ENCODE peak calls at places on chromosome 19, in ten cellular contexts. I is foreskin fibroblast; Q is fibroblast of lung; Y is HCT116; E is omental fat pad; J is BE2C; S is nephron progenitor cell; O is suprapubic skin; L is CD8-positive, alpha-beta T cell; M is cardiac fibroblast. G is an unnamed sample.

GRCh38 chr19:45087531-45087930 is 5.4 kb upstream of the PPP1R37 start:
- DNase-seq in Q (no peak), O (no peak), M (no peak), L (peak), J (no peak), Y (no peak), S (no peak), E (no peak), I (no peak), G (no peak)

GRCh38 chr19:3556423-3556977 is 886 bp downstream of the MFSD12 start:
- DNase-seq in Y (no peak), O (no peak), Q (no peak), J (no peak), S (no peak), E (no peak), L (no peak), M (no peak), I (no peak), G (no peak)

GRCh38 chr19:4539697-4540581 is at the start of gene LRG1:
- DNase-seq in Y (no peak), S (no peak), M (peak), O (no peak), J (no peak), L (no peak), I (no peak), Q (no peak), E (peak), G (no peak)

GRCh38 chr19:17306285-17306714 is 628 bp downstream of the MRPL34 start:
- DNase-seq in L (no peak), E (no peak), Y (no peak), J (no peak), S (peak), Q (no peak), M (no peak), O (no peak), I (no peak), G (no peak)

GRCh38 chr19:29967623-29968022 is 25.6 kb downstream of the URI1 start:
- DNase-seq in M (peak), Y (no peak), L (no peak), S (no peak), I (peak), Q (peak), E (no peak), O (no peak), J (peak), G (no peak)

GRCh38 chr19:45265375-45265774 is 14.3 kb downstream of the MARK4 start:
- DNase-seq in O (no peak), E (no peak), L (no peak), Y (no peak), Q (no peak), S (no peak), M (no peak), J (no peak), I (no peak), G (no peak)

GRCh38 chr19:38434549-38435051 is 1.1 kb downstream of the RYR1 start:
- DNase-seq in O (no peak), L (no peak), I (no peak), S (peak), Y (no peak), M (no peak), E (no peak), J (no peak), Q (no peak), G (peak)

GRCh38 chr19:13153627-13154240 is 3.5 kb downstream of the IER2 start:
- DNase-seq in L (no peak), M (peak), Y (no peak), J (peak), E (no peak), Q (peak), S (peak), I (peak), O (no peak), G (no peak)

GRCh38 chr19:14979136-14979497 is 547 bp downstream of the SLC1A6 start:
- DNase-seq in Y (no peak), Q (no peak), J (no peak), S (no peak), M (no peak), L (no peak), I (no peak), E (no peak), O (no peak), G (no peak)

GRCh38 chr19:16571689-16572331 is 405 bp downstream of the SLC35E1 start:
- DNase-seq in L (no peak), I (peak), O (no peak), M (peak), J (peak), Y (no peak), E (no peak), Q (peak), S (no peak), G (peak)

GRCh38 chr19:6070179-6071102 is 39.9 kb downstream of the RFX2 start:
- DNase-seq in O (peak), Y (no peak), Q (no peak), S (no peak), E (no peak), M (no peak), J (no peak), L (no peak), I (no peak), G (no peak)

GRCh38 chr19:11479470-11480080 is 1.3 kb downstream of the ELAVL3 start:
- DNase-seq in O (no peak), J (peak), L (no peak), Q (peak), E (no peak), S (peak), I (peak), M (peak), Y (no peak), G (peak)

GRCh38 chr19:40217921-40218890 is at the start of gene TTC9B:
- DNase-seq in Q (no peak), Y (no peak), L (no peak), O (no peak), S (peak), E (no peak), I (peak), M (peak), J (peak), G (peak)

GRCh38 chr19:18062043-18062442 is 24.7 kb downstream of the IL12RB1 start:
- DNase-seq in M (no peak), I (no peak), Q (no peak), L (no peak), O (no peak), Y (no peak), S (no peak), J (no peak), E (no peak), G (no peak)

GRCh38 chr19:45115809-45116615 is 23.0 kb downstream of the PPP1R37 start:
- DNase-seq in L (no peak), Y (no peak), Q (no peak), E (no peak), S (no peak), M (no peak), J (peak), O (no peak), I (no peak), G (no peak)

GRCh38 chr19:55384576-55385235 is 614 bp upstream of the TMEM238 start:
- DNase-seq in O (no peak), J (no peak), E (no peak), Y (no peak), Q (no peak), L (peak), I (no peak), S (no peak), M (no peak), G (no peak)

GRCh38 chr19:55247621-55248099 is 11.2 kb downstream of the PPP6R1 start:
- DNase-seq in S (no peak), L (no peak), Q (peak), E (no peak), I (peak), O (no peak), M (peak), J (no peak), Y (no peak), G (no peak)

GRCh38 chr19:5805465-5806132 is 732 bp downstream of the NRTN start:
- DNase-seq in M (peak), S (peak), I (peak), O (no peak), Q (peak), J (peak), E (no peak), Y (no peak), L (peak), G (peak)

GRCh38 chr19:5108866-5109265 is 140.0 kb downstream of the KDM4B start:
- DNase-seq in O (no peak), J (no peak), Q (no peak), S (no peak), E (no peak), I (no peak), L (no peak), Y (no peak), M (no peak), G (no peak)

GRCh38 chr19:7242601-7243258 is 51.5 kb downstream of the INSR start:
- DNase-seq in Q (peak), S (no peak), L (no peak), Y (no peak), M (peak), J (no peak), O (no peak), E (no peak), I (peak), G (no peak)

GRCh38 chr19:5319516-5319915 is 21.1 kb downstream of the PTPRS start:
- DNase-seq in I (no peak), E (no peak), O (no peak), Q (no peak), M (no peak), L (no peak), S (no peak), Y (no peak), J (no peak), G (no peak)

GRCh38 chr19:33005440-33005839 is 33.4 kb downstream of the FAAP24 start:
- DNase-seq in S (no peak), O (no peak), Q (no peak), I (no peak), E (no peak), M (no peak), L (no peak), Y (no peak), J (no peak), G (no peak)

GRCh38 chr19:35116085-35116801 is 620 bp downstream of the FXYD3 start:
- DNase-seq in O (no peak), I (no peak), Y (no peak), M (no peak), E (no peak), S (no peak), J (no peak), L (no peak), Q (no peak), G (no peak)

GRCh38 chr19:13234518-13234917 is 84.3 kb downstream of the IER2 start:
- DNase-seq in I (peak), L (peak), E (no peak), M (peak), O (no peak), J (peak), Q (peak), Y (peak), S (peak), G (peak)

GRCh38 chr19:45645068-45645630 is 6.0 kb upstream of the EML2 start:
- DNase-seq in Y (no peak), M (no peak), O (no peak), L (no peak), E (no peak), J (no peak), I (no peak), Q (no peak), S (no peak), G (no peak)

GRCh38 chr19:8001651-8001994 is 3.8 kb downstream of the ELAVL1 start:
- DNase-seq in E (no peak), L (no peak), S (no peak), O (no peak), I (no peak), Q (no peak), M (no peak), Y (no peak), J (no peak), G (no peak)

DNA sequence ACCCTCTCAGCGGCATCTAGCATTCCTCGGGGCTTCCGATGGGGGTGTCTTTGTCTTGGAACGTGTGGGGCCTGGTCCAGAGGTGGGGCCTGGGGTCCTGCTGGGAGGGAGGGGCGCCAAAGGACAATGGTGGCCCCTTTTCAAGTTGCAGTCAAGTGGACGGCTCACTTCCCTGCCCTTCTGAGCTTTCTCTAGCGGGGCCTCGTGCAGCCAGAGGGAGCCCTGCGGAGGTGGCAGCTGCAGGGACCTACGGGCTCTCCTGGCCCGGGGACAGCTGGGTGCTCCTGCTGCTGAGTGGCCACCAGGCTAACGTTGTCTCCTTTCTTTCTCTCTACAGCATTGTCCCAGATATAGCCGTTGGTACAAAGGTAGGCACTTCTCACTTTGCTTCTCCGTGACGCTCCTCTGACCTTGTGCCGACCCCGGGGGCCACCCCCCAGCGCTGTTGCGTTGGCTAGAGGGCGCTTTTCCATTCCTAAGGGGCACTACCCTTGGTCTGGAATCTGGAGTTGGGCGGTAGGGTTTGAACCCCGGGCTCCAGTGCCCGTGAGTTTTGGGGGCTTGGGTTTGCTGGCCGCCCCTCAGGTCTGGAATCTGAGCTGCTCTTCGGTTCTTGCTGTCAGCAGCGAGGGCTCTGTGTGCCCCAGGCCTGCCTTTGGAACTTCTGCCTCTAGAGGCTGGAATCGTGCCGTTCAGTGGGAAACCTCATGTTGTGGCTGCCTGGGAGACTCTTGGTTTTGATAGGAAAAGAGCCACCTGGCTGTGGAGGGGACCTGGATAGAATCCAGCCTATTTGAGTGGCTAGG is 2.0 kb downstream of the PTBP1 start:
- DNase-seq in O (no peak), I (peak), Q (peak), S (peak), E (no peak), L (no peak), Y (no peak), M (peak), J (peak), G (peak)
- TF ChIP-seq CTCF in O (no peak), I (peak), Q (peak), S (no peak), E (no peak), L (no peak), Y (no peak), M (peak), J (peak), G (peak)

DNA sequence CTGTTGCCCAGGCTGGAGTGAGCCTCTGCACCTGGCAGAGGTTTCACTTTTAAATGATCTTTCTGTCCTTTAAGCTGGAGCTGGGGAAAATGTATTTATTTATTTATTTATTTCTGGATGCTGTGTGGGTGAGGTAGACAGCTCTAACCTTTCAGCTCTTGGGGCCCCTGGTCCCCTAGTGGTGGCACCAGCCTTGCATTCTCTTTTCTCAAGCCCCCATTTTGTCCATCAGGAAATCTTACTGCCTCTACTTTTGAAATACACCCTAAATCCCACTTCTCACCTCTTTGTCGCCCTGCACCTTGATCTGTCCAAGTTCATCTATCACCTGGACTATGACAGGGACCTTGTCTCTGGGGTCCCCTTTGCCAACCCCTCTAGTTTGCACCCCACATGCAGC is 2.1 kb upstream of the B9D2 start:
- DNase-seq in Y (no peak), Q (no peak), S (no peak), L (no peak), M (no peak), I (no peak), E (no peak), J (no peak), O (no peak), G (no peak)
- TF ChIP-seq CTCF in Y (no peak), Q (no peak), S (no peak), L (no peak), M (peak), I (no peak), E (no peak), J (peak), O (no peak), G (peak)

GRCh38 chr19:51181377-51181912 is 39.3 kb downstream of the SIGLEC7 start:
- DNase-seq in O (no peak), S (no peak), Y (no peak), J (no peak), I (no peak), L (no peak), M (no peak), Q (no peak), E (no peak), G (no peak)
- TF ChIP-seq CTCF in O (no peak), S (no peak), Y (no peak), J (no peak), I (no peak), L (no peak), M (no peak), Q (no peak), E (no peak), G (no peak)

GRCh38 chr19:20051841-20052768 is 12.8 kb upstream of the ZNF682 start:
- DNase-seq in J (peak), Q (peak), I (peak), Y (no peak), S (peak), O (peak), E (peak), M (peak), L (peak), G (peak)
- TF ChIP-seq CTCF in J (no peak), Q (peak), I (no peak), Y (no peak), S (no peak), O (no peak), E (no peak), M (no peak), L (no peak), G (peak)

DNA sequence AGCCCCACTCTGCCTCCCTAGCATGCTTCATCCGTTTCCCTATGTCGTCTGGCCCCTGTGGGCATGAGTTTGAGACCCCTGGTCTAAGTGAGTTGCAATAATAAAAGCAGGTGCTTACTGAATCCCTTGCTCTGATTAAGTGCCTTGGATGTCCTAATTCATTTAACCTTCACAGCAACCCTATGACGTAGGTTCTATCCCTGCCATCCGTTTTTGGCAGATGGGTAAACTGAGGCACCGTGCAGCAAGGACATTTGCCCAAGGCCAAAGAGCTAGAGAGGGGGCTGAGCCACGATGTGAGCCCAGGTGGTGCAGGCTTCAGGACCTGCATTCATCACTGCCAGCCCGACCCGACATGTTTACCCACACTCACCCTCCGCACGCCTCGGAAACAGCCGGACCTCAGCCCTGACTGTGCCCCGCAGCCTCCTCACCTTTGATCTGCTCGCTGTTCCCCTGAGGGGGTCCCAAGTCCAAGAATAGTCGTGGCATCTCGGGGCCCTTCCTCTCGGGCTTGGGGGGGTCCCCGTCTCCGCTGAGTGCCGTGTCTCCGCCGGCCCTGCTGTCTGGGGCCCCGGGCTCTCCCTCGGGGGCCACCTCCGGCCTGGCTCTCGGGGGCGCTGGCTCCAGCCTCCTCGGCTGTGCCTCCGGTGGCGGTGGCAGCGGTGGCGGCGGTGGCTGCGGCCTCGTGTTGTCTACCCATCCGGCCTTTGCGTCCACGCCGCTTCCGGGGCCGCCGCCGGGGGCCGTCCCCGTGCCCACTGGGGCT is 14.5 kb downstream of the LMTK3 start:
- DNase-seq in Q (no peak), I (no peak), E (no peak), L (no peak), Y (no peak), M (no peak), S (no peak), O (no peak), J (no peak), G (no peak)
- TF ChIP-seq CTCF in Q (no peak), I (no peak), E (no peak), L (no peak), Y (no peak), M (no peak), S (no peak), O (no peak), J (no peak), G (no peak)

GRCh38 chr19:48338253-48338755 is 13.0 kb downstream of the EMP3 start:
- DNase-seq in L (no peak), Q (no peak), J (no peak), S (no peak), M (no peak), I (no peak), E (no peak), Y (no peak), O (no peak), G (no peak)
- TF ChIP-seq CTCF in L (no peak), Q (no peak), J (no peak), S (no peak), M (no peak), I (no peak), E (no peak), Y (no peak), O (no peak), G (no peak)

GRCh38 chr19:49069026-49069425 is 3.5 kb downstream of the KCNA7 start:
- DNase-seq in L (no peak), Q (no peak), I (no peak), J (no peak), E (no peak), O (no peak), S (no peak), M (no peak), Y (no peak), G (no peak)

GRCh38 chr19:49071860-49072547 is 495 bp downstream of the KCNA7 start:
- DNase-seq in J (no peak), O (no peak), L (no peak), Y (no peak), E (no peak), M (no peak), S (peak), I (no peak), Q (no peak), G (peak)

GRCh38 chr19:49070416-49070815 is 2.1 kb downstream of the KCNA7 start:
- DNase-seq in O (no peak), Y (no peak), L (no peak), I (no peak), J (no peak), S (no peak), Q (no peak), M (no peak), E (no peak), G (no peak)

GRCh38 chr19:49073514-49074378 is 1.2 kb upstream of the KCNA7 start:
- DNase-seq in M (no peak), J (peak), O (no peak), Y (peak), I (no peak), Q (no peak), L (no peak), E (no peak), S (no peak), G (no peak)
- TF ChIP-seq CTCF in M (peak), J (peak), O (no peak), Y (peak), I (no peak), Q (peak), L (no peak), E (no peak), S (no peak), G (peak)

DNA sequence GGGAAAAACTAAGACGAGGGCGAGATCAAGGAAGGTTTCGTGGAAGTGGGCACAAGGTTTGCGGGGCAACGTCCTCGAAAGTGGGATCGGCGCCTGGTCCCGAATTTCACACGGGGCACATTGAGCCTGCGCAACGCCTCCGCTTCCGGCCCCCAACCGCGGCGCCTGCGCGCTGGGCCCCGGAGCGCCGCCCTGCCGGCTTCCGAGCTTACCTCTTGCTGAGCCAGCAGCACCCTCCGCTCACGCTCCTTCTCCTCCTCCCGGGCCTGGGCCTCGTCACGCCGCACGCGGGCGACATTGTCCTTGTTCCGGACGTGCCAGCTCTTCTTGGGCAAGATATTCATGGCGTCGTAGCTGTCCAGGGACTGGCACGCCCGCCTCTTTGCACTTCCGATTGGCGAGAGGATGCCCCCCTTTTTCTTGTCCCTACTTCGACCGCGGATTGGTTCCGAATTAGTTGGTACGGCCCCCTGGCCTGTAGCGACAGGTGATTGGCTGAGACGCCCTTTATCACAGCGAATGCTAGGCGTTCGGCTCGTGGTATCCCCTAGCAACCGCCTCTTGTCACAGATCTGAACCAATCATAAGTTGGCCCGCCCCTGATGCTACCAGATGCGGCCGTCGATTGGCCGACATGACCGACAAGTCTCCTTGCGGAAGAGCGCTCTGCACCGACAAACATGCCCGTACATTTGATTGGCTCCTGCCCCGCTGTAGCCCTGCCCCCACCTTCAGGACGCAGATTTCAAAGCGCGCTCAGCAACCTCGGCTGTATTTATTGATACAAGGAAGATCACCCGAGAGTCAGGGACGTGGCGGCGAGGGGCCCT is at the start of gene LENG1:
- DNase-seq in L (peak), M (peak), J (peak), I (peak), E (peak), S (peak), Q (peak), O (peak), Y (peak), G (peak)
- TF ChIP-seq CTCF in L (no peak), M (peak), J (peak), I (peak), E (no peak), S (peak), Q (peak), O (peak), Y (no peak), G (peak)

G was measured in neural crest cell.